ENCODE peak calls at places on chromosomes 5 and 9, in ten cellular contexts. A, J, I, N, R, Y, Z, B, D and K are unnamed samples.

GRCh38 chr9:81318571-81318970 is 370.8 kb downstream of the TLE1 start:
- DNase-seq in A (peak), J (no peak), I (no peak), N (peak), R (peak), Y (peak), Z (no peak), B (peak), D (no peak), K (peak)

GRCh38 chr5:123882946-123883345 is 371.0 kb downstream of the CSNK1G3 start:
- DNase-seq in A (no peak), J (no peak), I (no peak), N (peak), R (no peak), Y (peak), Z (no peak), B (no peak), D (no peak), K (no peak)

GRCh38 chr5:177403194-177403825 is 2.8 kb upstream of the PFN3 start:
- DNase-seq in A (peak), J (peak), I (peak), N (peak), R (peak), Y (no peak), Z (no peak), B (peak), D (peak), K (no peak)

GRCh38 chr9:92265159-92265558 is 28.3 kb downstream of the IARS1 start:
- DNase-seq in A (peak), J (no peak), I (no peak), N (peak), R (peak), Y (peak), Z (no peak), B (no peak), D (no peak), K (peak)

GRCh38 chr9:94112716-94113465 is 28.6 kb downstream of the PTPDC1 start:
- DNase-seq in A (no peak), J (no peak), I (no peak), N (no peak), R (no peak), Y (peak), Z (no peak), B (no peak), D (no peak), K (no peak)

GRCh38 chr9:113882636-113883164 is 6.6 kb downstream of the ZNF618 start:
- DNase-seq in A (no peak), J (no peak), I (no peak), N (no peak), R (no peak), Y (no peak), Z (no peak), B (no peak), D (no peak), K (no peak)

GRCh38 chr5:83721878-83722779 is 1.5 kb upstream of the HAPLN1 start:
- DNase-seq in A (peak), J (peak), I (no peak), N (peak), R (peak), Y (peak), Z (peak), B (peak), D (peak), K (peak)

GRCh38 chr5:51468196-51468595 is 84.9 kb downstream of the ISL1 start:
- DNase-seq in A (no peak), J (no peak), I (no peak), N (peak), R (no peak), Y (no peak), Z (no peak), B (no peak), D (no peak), K (no peak)

GRCh38 chr9:71987471-71988371 is 72.7 kb downstream of the C9orf57 start:
- DNase-seq in A (no peak), J (no peak), I (no peak), N (no peak), R (no peak), Y (peak), Z (no peak), B (no peak), D (peak), K (no peak)

GRCh38 chr5:120615967-120616645 is 152.0 kb downstream of the PRR16 start:
- DNase-seq in A (peak), J (no peak), I (no peak), N (peak), R (peak), Y (peak), Z (no peak), B (no peak), D (no peak), K (peak)

GRCh38 chr5:52837068-52837467 is 49.4 kb downstream of the ITGA1 start:
- DNase-seq in A (peak), J (no peak), I (no peak), N (peak), R (no peak), Y (peak), Z (peak), B (no peak), D (no peak), K (peak)

GRCh38 chr9:119036969-119037368 is 332.3 kb downstream of the BRINP1 start:
- DNase-seq in A (no peak), J (no peak), I (no peak), N (no peak), R (no peak), Y (no peak), Z (no peak), B (no peak), D (no peak), K (no peak)

GRCh38 chr5:67287795-67288194 is 91.2 kb upstream of the CD180 start:
- DNase-seq in A (peak), J (no peak), I (no peak), N (peak), R (no peak), Y (peak), Z (no peak), B (no peak), D (no peak), K (peak)

GRCh38 chr9:77605449-77606220 is 42.5 kb downstream of the GNA14 start:
- DNase-seq in A (no peak), J (no peak), I (no peak), N (no peak), R (no peak), Y (no peak), Z (no peak), B (no peak), D (no peak), K (no peak)

GRCh38 chr9:107856633-107857032 is 367.1 kb upstream of the KLF4 start:
- DNase-seq in A (no peak), J (no peak), I (no peak), N (no peak), R (no peak), Y (no peak), Z (no peak), B (no peak), D (no peak), K (no peak)

GRCh38 chr5:53785924-53786323 is 225.5 kb downstream of the NDUFS4 start:
- DNase-seq in A (no peak), J (no peak), I (no peak), N (no peak), R (no peak), Y (no peak), Z (no peak), B (no peak), D (no peak), K (peak)

GRCh38 chr5:135425641-135426040 is 21.5 kb downstream of the DCANP1 start:
- DNase-seq in A (no peak), J (no peak), I (no peak), N (no peak), R (no peak), Y (no peak), Z (no peak), B (no peak), D (no peak), K (no peak)
- H3K4me3 ChIP-seq in A (no peak), J (no peak), I (no peak), N (no peak), R (no peak), Y (no peak), Z (no peak), B (no peak), D (no peak), K (no peak)

DNA sequence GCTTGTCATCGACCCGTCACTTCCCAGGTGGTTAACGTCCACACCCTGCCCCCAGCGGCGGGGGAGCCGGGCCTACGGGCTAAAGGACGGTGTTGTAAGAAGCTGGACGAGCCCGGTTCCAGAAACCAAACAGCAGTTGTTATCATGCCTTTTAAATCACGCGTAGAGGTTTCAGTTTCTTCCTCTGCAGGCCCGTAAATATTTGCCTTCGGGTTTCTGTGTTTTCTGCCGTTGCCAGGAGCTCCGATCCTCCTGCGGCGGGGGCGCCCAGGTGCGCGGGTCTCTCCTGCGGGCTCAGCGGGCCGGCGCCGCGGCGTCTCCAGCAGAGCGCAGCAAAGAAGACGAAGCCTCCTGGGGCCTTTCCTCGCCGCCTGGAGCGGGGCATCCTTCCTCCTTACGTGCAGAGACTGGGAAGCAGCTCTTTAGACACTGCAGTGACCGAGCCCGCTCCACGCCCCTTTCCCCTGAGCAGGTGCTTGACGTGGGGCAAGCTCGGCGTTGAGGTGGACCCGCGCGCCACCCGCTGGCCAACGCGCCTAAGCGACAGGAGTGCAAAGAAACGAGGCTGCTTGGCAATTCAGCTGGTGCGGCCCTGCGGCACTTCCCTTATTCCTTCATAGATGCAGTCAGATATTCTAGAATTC is 21.8 kb upstream of the TTC1 start:
- DNase-seq in A (peak), J (peak), I (peak), N (peak), R (peak), Y (peak), Z (peak), B (peak), D (peak), K (peak)
- TF ChIP-seq CTCF in A (peak), J (peak), I (peak), N (peak), R (peak), Y (peak), Z (peak), B (peak), D (peak), K (peak)

GRCh38 chr9:5624655-5625054 is 4.3 kb upstream of the RIC1 start:
- DNase-seq in A (no peak), J (no peak), I (no peak), N (no peak), R (no peak), Y (no peak), Z (no peak), B (no peak), D (no peak), K (no peak)
- H3K4me3 ChIP-seq in A (no peak), J (no peak), I (no peak), N (no peak), R (no peak), Y (no peak), Z (no peak), B (no peak), D (no peak), K (no peak)

GRCh38 chr5:89417990-89418820 is 535.2 kb upstream of the MEF2C start:
- DNase-seq in A (no peak), J (no peak), I (no peak), N (no peak), R (no peak), Y (peak), Z (no peak), B (no peak), D (no peak), K (peak)
- TF ChIP-seq CTCF in A (no peak), J (no peak), I (no peak), N (peak), R (no peak), Y (no peak), Z (no peak), B (no peak), D (peak), K (no peak)

DNA sequence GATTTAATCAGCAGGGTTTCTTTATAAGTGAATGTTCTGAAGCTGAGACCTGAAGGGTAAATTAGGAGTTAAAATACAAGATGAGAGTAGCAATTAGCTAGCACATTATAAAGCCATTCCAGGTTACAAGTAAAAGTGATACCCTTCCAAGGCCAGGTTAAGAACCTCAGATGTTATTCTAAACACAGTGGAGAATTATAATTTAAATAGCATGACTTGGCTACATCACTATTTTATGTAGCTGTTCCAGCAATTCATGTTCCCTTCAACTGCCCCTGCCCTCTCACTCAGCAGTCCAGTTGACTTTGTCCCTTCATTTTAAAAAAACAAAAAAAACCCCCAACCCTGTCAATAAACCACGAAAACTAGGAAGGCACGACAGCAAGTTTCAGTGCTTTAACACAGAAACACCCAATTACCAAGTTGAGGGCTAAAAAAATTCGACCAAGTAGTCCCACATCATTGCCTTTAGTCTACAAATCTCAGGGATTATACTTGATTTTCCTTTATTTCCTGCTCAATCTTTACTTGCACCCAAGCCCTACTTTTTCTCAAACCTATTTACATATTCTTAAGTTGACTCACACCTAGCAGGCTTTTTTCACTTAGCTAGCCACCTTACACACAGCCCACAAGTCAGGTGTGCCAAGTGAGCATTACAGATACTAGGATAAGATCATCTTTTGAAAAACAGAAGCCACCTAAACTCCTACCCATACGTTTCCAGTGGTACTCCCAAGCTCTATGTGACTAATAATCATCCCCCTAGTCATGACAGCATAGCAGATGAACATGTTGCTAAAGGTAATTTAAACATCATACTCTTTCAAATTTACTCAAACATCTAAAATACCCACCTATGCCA is 3.4 kb downstream of the RPL37 start:
- DNase-seq in A (peak), J (no peak), I (no peak), N (peak), R (peak), Y (peak), Z (no peak), B (no peak), D (no peak), K (no peak)
- H3K4me3 ChIP-seq in A (no peak), J (no peak), I (no peak), N (no peak), R (no peak), Y (no peak), Z (no peak), B (peak), D (no peak), K (no peak)

DNA sequence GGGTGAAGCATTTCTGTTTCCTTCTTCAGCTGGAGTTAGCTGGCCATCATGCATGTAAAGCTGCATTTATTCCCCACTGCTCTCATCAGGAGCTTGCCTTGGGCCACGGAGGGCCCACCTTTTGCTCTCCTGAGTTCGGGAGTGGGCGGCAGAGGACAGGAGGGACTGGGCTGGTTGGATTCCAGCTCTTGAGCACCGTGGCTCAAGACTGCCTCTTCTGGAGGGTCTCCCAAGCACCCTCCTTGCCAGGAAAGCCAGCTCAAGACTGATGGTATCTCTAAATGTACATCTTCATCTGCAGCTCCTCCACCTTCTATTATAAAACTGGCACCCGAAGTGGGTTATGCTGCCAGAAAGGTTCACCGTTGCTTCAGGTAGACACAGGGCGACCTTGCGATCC is 399.6 kb upstream of the IRX1 start:
- DNase-seq in A (no peak), J (no peak), I (no peak), N (no peak), R (no peak), Y (no peak), Z (no peak), B (no peak), D (no peak), K (no peak)
- TF ChIP-seq CTCF in A (no peak), J (no peak), I (no peak), N (no peak), R (no peak), Y (no peak), Z (no peak), B (no peak), D (peak), K (no peak)

GRCh38 chr9:126516561-126516935 is 97.2 kb upstream of the LMX1B start:
- DNase-seq in A (no peak), J (no peak), I (no peak), N (no peak), R (no peak), Y (no peak), Z (no peak), B (no peak), D (peak), K (no peak)
- H3K4me3 ChIP-seq in A (no peak), J (no peak), I (no peak), N (no peak), R (no peak), Y (no peak), Z (no peak), B (peak), D (no peak), K (no peak)

GRCh38 chr5:180209137-180209581 is at the start of gene RASGEF1C:
- DNase-seq in A (peak), J (peak), I (peak), N (peak), R (peak), Y (peak), Z (no peak), B (peak), D (peak), K (peak)
- TF ChIP-seq CTCF in A (peak), J (peak), I (peak), N (peak), R (peak), Y (peak), Z (peak), B (peak), D (no peak), K (no peak)

DNA sequence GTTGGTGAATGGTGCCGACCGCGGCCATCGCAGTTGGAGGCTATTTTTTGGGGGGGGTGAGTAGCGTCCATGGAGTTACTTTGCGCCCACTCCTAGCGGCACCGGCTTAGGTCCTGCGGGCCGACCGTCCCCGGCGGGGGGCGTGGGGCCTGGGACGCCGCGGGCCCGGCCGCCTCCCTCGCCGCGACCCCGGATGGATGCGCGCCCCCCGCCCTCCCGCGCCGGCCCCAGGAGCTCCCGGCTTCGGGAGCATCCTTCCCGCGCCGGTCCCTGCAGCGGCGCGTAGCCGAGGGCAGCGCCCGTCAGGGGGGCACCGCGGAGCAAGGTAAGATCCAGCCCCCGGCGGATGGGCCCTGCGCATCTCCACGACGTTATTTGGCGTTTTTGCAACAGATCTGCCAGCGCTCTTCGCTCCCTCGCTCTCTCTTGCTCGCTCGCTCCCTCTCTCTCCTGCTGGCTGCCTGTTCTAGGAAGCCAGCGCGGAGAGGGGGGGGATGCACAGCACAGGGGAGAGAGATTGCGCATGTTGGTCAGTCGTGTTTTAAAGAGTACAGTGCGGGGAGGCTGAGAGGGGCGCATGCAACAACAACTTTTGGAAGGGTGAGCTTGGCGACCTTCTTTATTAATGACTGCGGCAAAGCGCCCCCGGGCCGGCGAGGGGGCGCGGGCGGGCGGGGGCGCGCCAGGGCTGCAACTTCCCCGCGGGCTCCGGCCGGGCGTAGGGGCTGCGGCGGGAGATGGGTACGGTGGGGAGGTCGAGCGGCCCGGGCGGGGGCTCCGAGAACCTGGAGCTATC is 415 bp downstream of the JADE2 start:
- DNase-seq in A (peak), J (peak), I (peak), N (peak), R (peak), Y (peak), Z (peak), B (peak), D (peak), K (peak)
- H3K4me3 ChIP-seq in A (peak), J (peak), I (peak), N (peak), R (peak), Y (peak), Z (peak), B (peak), D (peak), K (peak)

GRCh38 chr9:27430754-27431540 is 93.1 kb upstream of the IFNK start:
- DNase-seq in A (no peak), J (no peak), I (no peak), N (no peak), R (no peak), Y (no peak), Z (no peak), B (no peak), D (no peak), K (no peak)
- TF ChIP-seq CTCF in A (no peak), J (no peak), I (no peak), N (no peak), R (no peak), Y (no peak), Z (no peak), B (no peak), D (no peak), K (no peak)